ENCODE peak calls at places on chromosomes 3 and 15, in eight cellular contexts. L is uterus; D is sigmoid colon; V is heart left ventricle; N is CD8-positive, alpha-beta T cell; F is neural progenitor cell; W is cardiac muscle cell; U is IMR-90. S is an unnamed sample.

GRCh38 chr3:166283856-166284255 is 446.6 kb upstream of the BCHE start:
- DNase-seq in N (no peak), L (no peak), F (no peak), D (no peak), V (no peak), U (peak), W (no peak), S (no peak)

GRCh38 chr15:37095993-37096877 is 4.1 kb downstream of the MEIS2 start:
- DNase-seq in U (no peak), D (peak), W (no peak), L (peak), N (no peak), F (peak), V (peak), S (peak)

GRCh38 chr3:48016336-48016973 is at the start of gene MAP4:
- DNase-seq in L (no peak), U (peak), N (no peak), F (no peak), D (no peak), V (no peak), W (no peak), S (no peak)

GRCh38 chr3:129184396-129184656 is 630 bp upstream of the CNBP start:
- DNase-seq in N (no peak), F (no peak), V (peak), U (no peak), W (peak), L (no peak), D (peak), S (no peak)

GRCh38 chr3:141498592-141499223 is 11.9 kb downstream of the RASA2 start:
- DNase-seq in W (no peak), F (no peak), V (peak), U (no peak), N (peak), L (no peak), D (no peak), S (no peak)

GRCh38 chr15:95622843-95623242 is 707.7 kb upstream of the NR2F2 start:
- DNase-seq in U (no peak), W (no peak), D (no peak), V (no peak), L (no peak), F (no peak), N (no peak), S (no peak)

GRCh38 chr15:76338555-76339301 is 2.2 kb downstream of the ISL2 start:
- DNase-seq in W (no peak), F (peak), N (no peak), V (no peak), D (no peak), L (no peak), U (no peak), S (no peak)

GRCh38 chr3:58535531-58536500 is 1.2 kb downstream of the ACOX2 start:
- DNase-seq in F (no peak), W (no peak), D (no peak), V (no peak), N (no peak), U (no peak), L (peak), S (no peak)

GRCh38 chr15:25181290-25182097 is 226.7 kb downstream of the SNRPN start:
- DNase-seq in V (no peak), D (peak), L (peak), N (no peak), U (no peak), F (no peak), W (no peak), S (no peak)

GRCh38 chr3:147356909-147357733 is 49.2 kb downstream of the ZIC4 start:
- DNase-seq in U (no peak), F (peak), N (no peak), V (no peak), L (no peak), D (no peak), W (peak), S (no peak)

GRCh38 chr15:95300958-95301357 is 1029.5 kb upstream of the NR2F2 start:
- DNase-seq in V (no peak), U (peak), N (no peak), F (no peak), L (no peak), W (no peak), D (no peak), S (no peak)

GRCh38 chr3:170869240-170869592 is 779 bp downstream of the RPL22L1 start:
- DNase-seq in U (no peak), D (no peak), F (no peak), V (no peak), W (no peak), L (no peak), N (no peak), S (no peak)

GRCh38 chr15:40392986-40393948 is 10.7 kb downstream of the KNSTRN start:
- DNase-seq in N (no peak), W (no peak), F (no peak), D (no peak), V (no peak), L (no peak), U (peak), S (no peak)

GRCh38 chr3:57147071-57147470 is 18.1 kb downstream of the IL17RD start:
- DNase-seq in N (no peak), W (no peak), U (no peak), D (no peak), L (no peak), F (no peak), V (no peak), S (no peak)

GRCh38 chr15:67397139-67397538 is 123.8 kb upstream of the C15orf61 start:
- DNase-seq in F (no peak), D (no peak), W (no peak), V (no peak), L (no peak), N (no peak), U (peak), S (no peak)

GRCh38 chr15:91627473-91628309 is 225.8 kb upstream of the SLCO3A1 start:
- DNase-seq in F (no peak), W (peak), L (no peak), D (peak), U (peak), V (peak), N (no peak), S (no peak)

GRCh38 chr3:134406331-134407246 is 32.3 kb upstream of the AMOTL2 start:
- DNase-seq in F (peak), N (no peak), W (peak), L (no peak), V (peak), U (no peak), D (no peak), S (peak)

GRCh38 chr3:55198554-55198953 is 270.7 kb upstream of the LRTM1 start:
- DNase-seq in U (peak), F (no peak), L (peak), W (no peak), N (no peak), V (no peak), D (no peak), S (no peak)

GRCh38 chr3:65751123-65751700 is 287.5 kb downstream of the MAGI1 start:
- DNase-seq in D (no peak), U (peak), F (peak), V (peak), W (peak), N (no peak), L (peak), S (no peak)

GRCh38 chr15:67165653-67166260 is 88.7 kb downstream of the AAGAB start:
- DNase-seq in L (no peak), F (peak), W (no peak), D (peak), U (no peak), N (no peak), V (no peak), S (peak)

GRCh38 chr3:188901126-188901525 is 270.6 kb upstream of the TPRG1 start:
- DNase-seq in W (no peak), U (peak), F (no peak), V (no peak), D (no peak), L (no peak), N (no peak), S (no peak)

GRCh38 chr3:141115752-141116541 is 64.8 kb downstream of the SPSB4 start:
- DNase-seq in N (no peak), D (peak), W (no peak), F (peak), V (no peak), U (no peak), L (peak), S (no peak)

GRCh38 chr3:4899654-4900236 is 79.5 kb upstream of the BHLHE40 start:
- DNase-seq in V (no peak), W (no peak), F (no peak), L (no peak), N (no peak), U (no peak), D (no peak), S (no peak)

GRCh38 chr3:192812736-192813383 is 85.5 kb upstream of the FGF12 start:
- DNase-seq in D (no peak), V (no peak), L (peak), U (peak), F (peak), N (no peak), W (peak), S (no peak)

GRCh38 chr3:43996379-43997301 is 245.0 kb upstream of the TOPAZ1 start:
- DNase-seq in W (peak), N (no peak), V (no peak), L (no peak), D (no peak), U (no peak), F (peak), S (peak)

GRCh38 chr15:32855942-32856341 is 138.1 kb downstream of the GREM1 start:
- DNase-seq in N (no peak), F (no peak), V (no peak), D (no peak), U (peak), L (no peak), W (no peak), S (no peak)

GRCh38 chr15:41862515-41863116 is 24.0 kb downstream of the PLA2G4B start:
- DNase-seq in F (no peak), U (no peak), L (no peak), V (no peak), D (no peak), W (no peak), N (no peak), S (no peak)

GRCh38 chr3:159128628-159129027 is 326.8 kb downstream of the MFSD1 start:
- DNase-seq in D (no peak), N (no peak), V (no peak), W (no peak), L (no peak), U (no peak), F (no peak), S (no peak)

GRCh38 chr15:69794643-69795461 is 302.9 kb downstream of the TLE3 start:
- DNase-seq in L (peak), U (peak), F (no peak), D (peak), W (peak), N (peak), V (peak), S (no peak)

DNA sequence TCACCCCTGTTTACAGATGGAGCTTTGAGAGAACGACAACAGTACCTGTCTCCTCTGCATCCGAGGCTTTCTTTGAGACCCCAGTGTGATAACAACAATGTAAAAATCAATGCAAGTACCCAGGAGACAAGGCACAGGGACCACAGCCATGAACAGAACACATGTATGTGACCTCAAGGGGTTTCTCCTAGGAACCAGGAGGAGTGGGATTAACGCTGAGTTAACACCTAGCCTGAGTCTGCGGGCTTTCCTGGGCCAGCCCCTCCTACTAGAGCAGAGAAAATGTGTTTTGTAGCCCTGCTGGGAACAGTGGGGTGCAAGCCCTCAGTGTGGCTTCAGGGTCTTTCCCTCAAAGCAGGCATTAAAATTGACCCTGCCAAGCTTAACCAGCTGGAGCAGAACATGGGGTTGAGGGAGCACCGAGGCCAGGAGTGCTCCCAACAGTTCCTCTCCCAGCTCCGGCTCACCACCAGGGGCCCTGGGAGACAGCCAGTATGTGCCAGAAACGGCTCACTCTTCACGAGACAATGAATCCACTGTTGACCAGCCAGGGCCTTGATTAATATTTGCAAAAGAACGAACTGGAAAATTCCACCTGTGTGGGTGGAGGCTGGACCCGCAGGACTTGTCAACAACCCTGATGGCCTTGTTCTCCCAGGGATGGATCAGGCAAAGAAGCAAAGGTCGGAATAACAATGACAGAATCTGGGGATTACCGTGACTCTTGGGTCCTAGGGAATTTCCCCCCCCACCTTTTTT is 3.6 kb downstream of the CHDH start:
- DNase-seq in W (peak), U (peak), D (no peak), V (peak), F (peak), L (peak), N (no peak), S (peak)
- H3K27ac ChIP-seq in W (no peak), U (no peak), D (no peak), V (no peak), F (no peak), L (peak), N (no peak), S (peak)

DNA sequence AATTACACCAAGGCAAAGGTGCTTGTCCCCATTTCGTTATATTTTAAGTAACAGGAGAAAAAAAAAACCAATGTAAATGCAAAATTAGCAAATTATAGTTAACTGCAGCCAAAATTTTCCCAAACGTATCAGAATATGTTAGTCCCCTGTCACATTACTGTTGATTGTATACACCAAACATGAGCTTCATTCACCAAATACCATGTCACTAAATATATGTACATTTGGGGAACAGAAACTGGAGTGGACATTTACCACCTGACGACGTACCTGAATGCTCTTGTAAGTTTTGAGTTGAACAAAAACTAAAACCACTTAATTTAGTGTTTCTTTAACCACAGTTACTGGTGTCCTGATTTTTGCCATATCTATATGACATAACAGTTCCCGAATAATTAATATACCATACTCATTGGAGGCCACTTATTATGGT is 3.3 kb upstream of the FOXP1 start:
- DNase-seq in L (no peak), U (no peak), D (no peak), W (no peak), F (no peak), V (no peak), N (no peak), S (no peak)
- H3K27ac ChIP-seq in L (no peak), U (no peak), D (peak), W (no peak), F (no peak), V (no peak), N (no peak), S (no peak)

DNA sequence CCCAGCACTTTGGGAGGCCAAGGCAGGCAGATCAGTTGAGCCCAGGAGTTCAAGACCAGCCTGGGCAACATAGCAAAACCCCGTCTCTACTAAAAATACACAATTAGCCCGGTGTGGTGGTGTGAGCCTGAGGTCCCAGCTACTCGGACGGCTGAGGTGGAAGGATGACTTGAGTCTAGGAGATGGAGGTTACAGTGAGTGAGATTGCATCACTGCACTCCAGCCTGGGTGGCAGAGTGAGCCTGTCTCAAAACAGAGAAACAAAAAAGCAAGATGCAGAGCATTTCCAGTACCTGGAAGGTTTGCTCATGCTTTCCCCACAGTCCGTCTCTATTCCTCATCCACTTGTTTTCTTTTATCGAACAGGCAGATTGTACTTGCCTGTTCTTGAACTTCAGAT is 3.8 kb upstream of the PDIA5 start:
- DNase-seq in U (no peak), F (no peak), N (peak), D (no peak), V (no peak), L (no peak), W (no peak), S (no peak)
- H3K27ac ChIP-seq in U (no peak), F (no peak), N (no peak), D (no peak), V (no peak), L (no peak), W (no peak), S (no peak)

DNA sequence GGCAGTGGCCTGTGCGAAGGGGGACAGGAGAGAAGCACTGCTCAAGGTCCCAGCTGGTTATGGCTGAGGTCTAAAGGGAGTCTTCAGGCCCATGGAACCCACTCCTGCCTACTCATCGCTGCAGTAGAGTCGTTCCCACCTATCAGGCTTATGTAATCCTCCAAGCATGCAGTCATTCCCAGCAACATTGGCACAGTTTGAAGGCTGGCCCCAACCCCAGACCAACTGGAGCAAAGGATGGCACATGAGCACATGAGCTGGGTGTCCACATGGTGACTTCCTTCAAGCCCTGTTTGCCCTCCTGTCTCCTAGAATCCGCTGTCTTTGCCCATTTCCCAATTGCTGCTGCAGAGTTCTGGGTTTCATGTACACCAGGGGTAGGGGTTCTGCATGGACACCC is 60.5 kb upstream of the FGD5 start:
- DNase-seq in L (no peak), V (no peak), D (no peak), W (no peak), U (no peak), F (no peak), N (no peak), S (no peak)
- H3K27ac ChIP-seq in L (no peak), V (no peak), D (no peak), W (no peak), U (no peak), F (no peak), N (no peak), S (no peak)

S was measured in substantia nigra.